ENCODE peak calls at places on chromosomes 4 and X, in six cellular contexts. E, R, O, L, Z and Y are unnamed samples.

GRCh38 chr4:2256156-2256731 is 5.7 kb downstream of the MXD4 start:
- DNase-seq in Z (peak), L (no peak), O (no peak), E (peak), R (no peak), Y (no peak)

GRCh38 chr4:41320786-41321185 is 64.1 kb downstream of the UCHL1 start:
- DNase-seq in R (no peak), E (no peak), L (no peak), Z (no peak), O (no peak), Y (no peak)

GRCh38 chr4:59537231-59537886 is 1662.8 kb upstream of the ADGRL3 start:
- DNase-seq in E (no peak), Z (no peak), R (no peak), O (no peak), L (peak), Y (no peak)

GRCh38 chrX:153449306-153450113 is 3.7 kb upstream of the TREX2 start:
- DNase-seq in L (no peak), Z (no peak), O (no peak), R (no peak), E (no peak), Y (no peak)

GRCh38 chrX:24357101-24357500 is 3.3 kb upstream of the SUPT20HL1 start:
- DNase-seq in E (no peak), R (no peak), O (no peak), Z (no peak), L (no peak), Y (peak)

GRCh38 chr4:77697860-77698599 is 92.4 kb downstream of the CXCL13 start:
- DNase-seq in O (no peak), R (no peak), L (peak), E (no peak), Z (no peak), Y (peak)

GRCh38 chr4:41426523-41426922 is 111.4 kb upstream of the LIMCH1 start:
- DNase-seq in E (no peak), O (no peak), R (no peak), Z (no peak), L (no peak), Y (no peak)

GRCh38 chr4:42750091-42750490 is 93.2 kb upstream of the ATP8A1 start:
- DNase-seq in L (no peak), R (peak), O (no peak), E (no peak), Z (no peak), Y (peak)

GRCh38 chr4:183783933-183784622 is 121.0 kb upstream of the STOX2 start:
- DNase-seq in L (peak), E (no peak), R (no peak), O (no peak), Z (no peak), Y (peak)

GRCh38 chrX:2693526-2694002 is 2.5 kb downstream of the CD99 start:
- DNase-seq in Z (no peak), E (no peak), L (no peak), R (no peak), O (no peak), Y (no peak)

GRCh38 chr4:186366326-186366725 is 100.3 kb downstream of the F11 start:
- DNase-seq in O (no peak), L (no peak), Z (no peak), R (no peak), E (no peak), Y (no peak)

GRCh38 chr4:184270808-184271413 is 53.2 kb upstream of the ENPP6 start:
- DNase-seq in O (no peak), E (no peak), R (no peak), Z (no peak), L (no peak), Y (no peak)

GRCh38 chr4:41160856-41161255 is 53.5 kb downstream of the APBB2 start:
- DNase-seq in E (no peak), R (no peak), Z (no peak), O (no peak), L (peak), Y (peak)

GRCh38 chr4:122914938-122915337 is 7.5 kb downstream of the NUDT6 start:
- DNase-seq in O (no peak), L (no peak), Z (no peak), E (no peak), R (no peak), Y (peak)

GRCh38 chrX:98338544-98338943 is 1454.8 kb downstream of the RPA4 start:
- DNase-seq in Z (no peak), R (no peak), E (no peak), L (no peak), O (no peak), Y (no peak)

GRCh38 chrX:72009731-72010130 is 99.1 kb downstream of the NHSL2 start:
- DNase-seq in R (no peak), O (no peak), Z (peak), L (no peak), E (no peak), Y (no peak)

GRCh38 chrX:136162827-136163427 is 15.6 kb downstream of the FHL1 start:
- DNase-seq in R (peak), E (no peak), O (no peak), L (peak), Z (no peak), Y (peak)

GRCh38 chr4:40682298-40683101 is 52.8 kb upstream of the RBM47 start:
- DNase-seq in O (no peak), E (no peak), Z (no peak), R (no peak), L (no peak), Y (no peak)

GRCh38 chr4:139865537-139865936 is 199.9 kb downstream of the MGST2 start:
- DNase-seq in R (no peak), O (no peak), Z (no peak), E (no peak), L (no peak), Y (no peak)

GRCh38 chr4:2768921-2769336 is 12.8 kb upstream of the TNIP2 start:
- DNase-seq in R (no peak), E (no peak), O (no peak), Z (no peak), L (no peak), Y (no peak)

GRCh38 chr4:86036729-86037128 is 323.1 kb downstream of the MAPK10 start:
- DNase-seq in R (no peak), Z (no peak), O (no peak), E (no peak), L (no peak), Y (no peak)

GRCh38 chr4:4407299-4408131 is 20.6 kb downstream of the NSG1 start:
- DNase-seq in E (no peak), O (no peak), R (no peak), Z (no peak), L (no peak), Y (no peak)

GRCh38 chr4:4408576-4409335 is 21.9 kb downstream of the NSG1 start:
- DNase-seq in E (no peak), Z (no peak), O (no peak), R (no peak), L (no peak), Y (no peak)

GRCh38 chr4:4410271-4410670 is 23.4 kb downstream of the NSG1 start:
- DNase-seq in R (no peak), L (no peak), Z (no peak), O (no peak), E (no peak), Y (no peak)

GRCh38 chr4:4408132-4408523 is 21.2 kb downstream of the NSG1 start:
- DNase-seq in E (no peak), R (no peak), O (no peak), Z (no peak), L (no peak), Y (no peak)

DNA sequence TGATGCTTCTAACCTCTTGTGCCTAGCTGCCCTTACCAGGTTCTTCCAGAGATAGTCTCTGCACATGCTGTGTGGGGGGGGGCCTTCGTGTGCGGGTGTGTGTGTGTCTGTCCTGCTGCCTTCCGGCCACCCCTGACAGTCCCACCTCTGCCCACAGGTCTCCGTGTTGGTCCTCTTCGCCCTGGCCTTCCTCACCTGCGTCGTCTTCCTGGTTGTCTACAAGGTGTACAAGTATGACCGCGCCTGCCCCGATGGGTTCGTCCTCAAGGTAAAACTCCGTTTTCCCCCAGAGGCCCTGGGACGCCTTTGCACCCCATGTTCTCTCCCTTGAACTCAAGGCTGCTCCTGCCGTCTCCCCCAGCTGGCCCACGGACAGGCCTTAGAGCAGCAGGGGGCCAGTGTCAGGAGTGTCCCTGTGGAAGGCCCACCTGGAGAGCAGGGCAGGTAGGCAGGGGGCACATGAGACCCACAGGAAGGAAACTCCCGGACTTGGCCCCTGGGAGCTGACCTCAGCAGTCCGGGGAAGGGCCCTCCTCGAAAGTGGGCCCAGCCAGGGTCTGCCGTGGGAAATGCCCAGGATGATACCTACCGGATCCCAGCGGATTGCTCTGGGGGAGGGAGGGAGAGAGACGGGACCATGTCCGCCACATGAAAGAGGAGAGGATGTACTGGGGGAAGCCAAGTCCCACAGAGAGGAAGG is 22.7 kb downstream of the NSG1 start:
- DNase-seq in L (no peak), R (no peak), E (no peak), O (no peak), Z (no peak), Y (no peak)
- TF ChIP-seq CTCF in L (no peak), R (no peak), E (no peak), O (no peak), Z (no peak), Y (no peak)

GRCh38 chr4:158781963-158782362 is 13.1 kb downstream of the FNIP2 start:
- DNase-seq in E (no peak), Z (no peak), L (no peak), R (no peak), O (no peak), Y (no peak)
- TF ChIP-seq CTCF in E (no peak), Z (no peak), L (no peak), R (no peak), O (no peak), Y (peak)

GRCh38 chr4:178633263-178633662 is 1191.0 kb upstream of the AGA start:
- DNase-seq in E (no peak), O (no peak), Z (no peak), R (no peak), L (no peak), Y (no peak)
- TF ChIP-seq CTCF in E (no peak), O (no peak), Z (no peak), R (no peak), L (no peak), Y (no peak)

GRCh38 chrX:45172890-45173289 is 27.8 kb downstream of the DIPK2B start:
- DNase-seq in R (no peak), E (no peak), Z (peak), O (no peak), L (peak), Y (peak)
- TF ChIP-seq CTCF in R (no peak), E (no peak), Z (no peak), O (no peak), L (no peak), Y (no peak)

GRCh38 chrX:126770179-126770578 is 49.4 kb upstream of the PRR32 start:
- DNase-seq in E (no peak), R (no peak), Z (no peak), L (peak), O (peak), Y (no peak)
- TF ChIP-seq CTCF in E (no peak), R (no peak), Z (no peak), L (peak), O (peak), Y (peak)

DNA sequence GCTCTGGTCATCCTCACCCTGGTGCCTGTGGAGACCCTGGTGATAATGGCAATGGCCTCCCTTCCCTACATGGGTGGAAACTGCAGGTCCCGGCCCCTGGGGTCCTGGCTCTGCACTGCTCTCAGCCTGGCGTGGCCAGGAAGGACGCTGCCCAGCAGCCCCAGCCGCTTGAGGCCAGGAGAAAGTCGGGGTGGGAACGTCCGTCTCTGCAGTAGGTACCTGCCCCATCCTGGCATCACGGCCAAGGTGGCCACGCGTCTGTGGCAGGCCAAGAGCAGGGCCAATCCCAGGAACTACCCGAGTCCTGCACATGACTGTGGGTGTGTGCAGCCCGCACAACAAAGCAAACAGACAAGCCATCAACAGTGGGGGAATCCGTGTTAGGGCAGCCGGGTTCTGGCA is 33.8 kb downstream of the FGFRL1 start:
- DNase-seq in R (no peak), Z (no peak), E (peak), O (no peak), L (no peak), Y (no peak)
- TF ChIP-seq CTCF in R (no peak), Z (no peak), E (no peak), O (no peak), L (no peak), Y (no peak)

GRCh38 chrX:133650262-133650661 is 235.0 kb upstream of the GPC4 start:
- DNase-seq in E (no peak), R (no peak), O (no peak), Z (no peak), L (no peak), Y (no peak)

GRCh38 chrX:133652185-133652584 is 236.9 kb upstream of the GPC4 start:
- DNase-seq in R (no peak), O (no peak), L (no peak), E (no peak), Z (no peak), Y (no peak)

GRCh38 chrX:133648594-133648993 is 233.3 kb upstream of the GPC4 start:
- DNase-seq in R (no peak), E (no peak), L (no peak), Z (no peak), O (no peak), Y (no peak)

GRCh38 chrX:133645977-133646750 is 230.9 kb upstream of the GPC4 start:
- DNase-seq in E (no peak), Z (no peak), L (peak), R (no peak), O (no peak), Y (peak)

GRCh38 chrX:133649659-133650058 is 234.4 kb upstream of the GPC4 start:
- DNase-seq in Z (no peak), R (no peak), E (no peak), L (no peak), O (no peak), Y (no peak)
- TF ChIP-seq CTCF in Z (no peak), R (no peak), E (no peak), L (no peak), O (no peak), Y (no peak)